ENCODE peak calls at places on chromosome 3, in nine cellular contexts. Y is GM20000; C is SK-MEL-5; T is fibroblast of pulmonary artery; N is GM23338; X is stimulated activated CD4-positive, alpha-beta T cell treated with anti-CD3 and anti-CD28 coated beads, Interleukin-2, amount 100 ng/mL, for 48 hours; A is ELF-1; R is activated T-helper 9 cell treated with anti-CD3 and anti-CD28 coated beads, Interleukin-2, amount 50 U/mL, for 16 hours; M is GM18507. H is an unnamed sample.

GRCh38 chr3:112394008-112394616 is 61.2 kb downstream of the CD200 start:
- DNase-seq in Y (no peak), C (no peak), T (peak; percentile 54), N (no peak), X (no peak), A (no peak), R (no peak), M (no peak), H (no peak)

GRCh38 chr3:188220988-188221818 is 67.2 kb downstream of the LPP start:
- DNase-seq in Y (no peak), C (no peak), T (peak; percentile 67), N (no peak), X (no peak), A (no peak), R (no peak), M (no peak), H (no peak)

GRCh38 chr3:53890726-53891499 is 746 bp downstream of the SELENOK start:
- DNase-seq in Y (peak; percentile 34), C (peak; percentile 22), T (peak; percentile 47), N (peak; percentile 69), X (peak; percentile 32), A (peak; percentile 58), R (peak; percentile 21), M (no peak), H (no peak)

GRCh38 chr3:86985427-86985826 is 5.5 kb downstream of the VGLL3 start:
- DNase-seq in Y (no peak), C (no peak), T (no peak), N (no peak), X (no peak), A (no peak), R (no peak), M (no peak), H (no peak)

GRCh38 chr3:107794664-107795443 is 272.1 kb downstream of the BBX start:
- DNase-seq in Y (no peak), C (peak; percentile 62), T (peak; percentile 17), N (peak; percentile 10), X (no peak), A (no peak), R (no peak), M (no peak), H (no peak)

GRCh38 chr3:51391566-51392300 is 648 bp downstream of the RBM15B start:
- DNase-seq in Y (peak; percentile 61), C (no peak), T (peak; percentile 46), N (peak; percentile 51), X (no peak), A (peak; percentile 47), R (peak; percentile 38), M (no peak), H (peak; percentile 40)

GRCh38 chr3:168040624-168041208 is 55.0 kb downstream of the GOLIM4 start:
- DNase-seq in Y (peak; percentile 26), C (peak; percentile 83), T (peak; percentile 90), N (peak; percentile 84), X (no peak), A (peak; percentile 22), R (no peak), M (no peak), H (no peak)

GRCh38 chr3:107740992-107741896 is 218.5 kb downstream of the BBX start:
- DNase-seq in Y (no peak), C (peak; percentile 37), T (peak; percentile 61), N (peak; percentile 51), X (no peak), A (no peak), R (no peak), M (no peak), H (no peak)

GRCh38 chr3:168051579-168052183 is 44.0 kb downstream of the GOLIM4 start:
- DNase-seq in Y (peak; percentile 29), C (no peak), T (peak; percentile 74), N (no peak), X (no peak), A (no peak), R (no peak), M (no peak), H (no peak)

GRCh38 chr3:140927711-140928110 is 13.9 kb upstream of the SLC25A36 start:
- DNase-seq in Y (no peak), C (no peak), T (no peak), N (no peak), X (no peak), A (peak; percentile 38), R (no peak), M (no peak), H (no peak)

GRCh38 chr3:127277591-127277990 is 10.3 kb downstream of the PRR20G start:
- DNase-seq in Y (no peak), C (no peak), T (no peak), N (no peak), X (no peak), A (no peak), R (no peak), M (no peak), H (no peak)

GRCh38 chr3:193008654-193009053 is 91.0 kb upstream of the MB21D2 start:
- DNase-seq in Y (no peak), C (no peak), T (no peak), N (no peak), X (no peak), A (peak; percentile 16), R (no peak), M (no peak), H (no peak)

GRCh38 chr3:170815340-170815739 is 54.7 kb downstream of the RPL22L1 start:
- DNase-seq in Y (no peak), C (no peak), T (no peak), N (peak; percentile 86), X (no peak), A (peak; percentile 46), R (no peak), M (no peak), H (no peak)

GRCh38 chr3:127373701-127374625 is 86.1 kb upstream of the PRR20G start:
- DNase-seq in Y (peak; percentile 34), C (peak; percentile 59), T (peak; percentile 7), N (peak; percentile 71), X (peak; percentile 27), A (peak; percentile 68), R (no peak), M (no peak), H (no peak)

GRCh38 chr3:69364354-69364753 is 21.5 kb downstream of the FRMD4B start:
- DNase-seq in Y (no peak), C (peak; percentile 85), T (peak; percentile 31), N (no peak), X (no peak), A (no peak), R (no peak), M (no peak), H (no peak)

GRCh38 chr3:2525968-2526367 is 427.3 kb downstream of the CNTN4 start:
- DNase-seq in Y (no peak), C (no peak), T (no peak), N (no peak), X (no peak), A (no peak), R (no peak), M (no peak), H (no peak)

GRCh38 chr3:71016141-71016845 is 567.2 kb downstream of the FOXP1 start:
- DNase-seq in Y (no peak), C (peak; percentile 20), T (peak; percentile 36), N (no peak), X (no peak), A (no peak), R (no peak), M (no peak), H (no peak)

H was measured in GM19239.